ENCODE peak calls at places on chromosomes 1 and 21, in four cellular contexts. One of them, this sample, is unnamed.

GRCh38 chr1:151072224-151072623 is 1.7 kb downstream of the GABPB2 start:
- DNase-seq in small intestine: no peak
- DNase-seq in mesenchymal stem cell: no peak
- DNase-seq in activated naive CD4-positive, alpha-beta T cell treated with Interleukin-2 at 50 U/mL for 16 hours: no peak
- DNase-seq in this sample: no peak

GRCh38 chr1:45979074-45979777 is 153.2 kb downstream of the PIK3R3 start:
- DNase-seq in mesenchymal stem cell: peak
- DNase-seq in small intestine: peak
- DNase-seq in activated naive CD4-positive, alpha-beta T cell treated with Interleukin-2 at 50 U/mL for 16 hours: no peak
- DNase-seq in this sample: peak

GRCh38 chr1:1308756-1309524 is 543 bp downstream of the PUSL1 start:
- DNase-seq in small intestine: peak
- DNase-seq in mesenchymal stem cell: no peak
- DNase-seq in activated naive CD4-positive, alpha-beta T cell treated with Interleukin-2 at 50 U/mL for 16 hours: peak
- DNase-seq in this sample: peak

GRCh38 chr1:227212164-227212563 is 106.1 kb downstream of the CDC42BPA start:
- DNase-seq in small intestine: no peak
- DNase-seq in mesenchymal stem cell: no peak
- DNase-seq in activated naive CD4-positive, alpha-beta T cell treated with Interleukin-2 at 50 U/mL for 16 hours: no peak
- DNase-seq in this sample: no peak

GRCh38 chr1:53116307-53116810 is 26.1 kb downstream of the SLC1A7 start:
- DNase-seq in small intestine: no peak
- DNase-seq in mesenchymal stem cell: no peak
- DNase-seq in activated naive CD4-positive, alpha-beta T cell treated with Interleukin-2 at 50 U/mL for 16 hours: no peak
- DNase-seq in this sample: no peak

GRCh38 chr21:26469789-26470188 is 103.3 kb downstream of the CYYR1 start:
- DNase-seq in activated naive CD4-positive, alpha-beta T cell treated with Interleukin-2 at 50 U/mL for 16 hours: no peak
- DNase-seq in mesenchymal stem cell: peak
- DNase-seq in small intestine: no peak
- DNase-seq in this sample: peak

GRCh38 chr1:44660176-44660575 is 14.1 kb downstream of the TMEM53 start:
- DNase-seq in small intestine: peak
- DNase-seq in mesenchymal stem cell: no peak
- DNase-seq in activated naive CD4-positive, alpha-beta T cell treated with Interleukin-2 at 50 U/mL for 16 hours: no peak
- DNase-seq in this sample: no peak

GRCh38 chr1:48492392-48492791 is 20.4 kb upstream of the SPATA6 start:
- DNase-seq in mesenchymal stem cell: no peak
- DNase-seq in small intestine: peak
- DNase-seq in activated naive CD4-positive, alpha-beta T cell treated with Interleukin-2 at 50 U/mL for 16 hours: no peak
- DNase-seq in this sample: no peak

GRCh38 chr1:230979389-230979716 is 459 bp downstream of the ARV1 start:
- DNase-seq in mesenchymal stem cell: no peak
- DNase-seq in small intestine: no peak
- DNase-seq in activated naive CD4-positive, alpha-beta T cell treated with Interleukin-2 at 50 U/mL for 16 hours: no peak
- DNase-seq in this sample: no peak

GRCh38 chr1:177975588-177976495 is 6.0 kb upstream of the SEC16B start:
- DNase-seq in small intestine: no peak
- DNase-seq in activated naive CD4-positive, alpha-beta T cell treated with Interleukin-2 at 50 U/mL for 16 hours: no peak
- DNase-seq in mesenchymal stem cell: peak
- DNase-seq in this sample: no peak

This sample was measured in hepatocyte.